ENCODE peak calls at places on chromosomes 4 and X, in ten cellular contexts. One of them, this sample, is unnamed.

GRCh38 chr4:75593393-75593792 is 36.9 kb downstream of the CDKL2 start:
- DNase-seq in amniotic stem cell: no peak
- DNase-seq in brain microvascular endothelial cell: no peak
- DNase-seq in DMS153: no peak
- DNase-seq in H9: no peak
- DNase-seq in AG09309: no peak
- DNase-seq in T1000: no peak
- DNase-seq in colonic mucosa: no peak
- DNase-seq in stomach: no peak
- DNase-seq in stimulated activated CD4-positive, alpha-beta T cell treated with anti-CD3 and anti-CD28 coated beads, Interleukin-12 subunit alpha, Interleukin-12 subunit beta, amount 100 ng/mL, for 4 hours: no peak
- DNase-seq in this sample: no peak

GRCh38 chr4:55336138-55337034 is 9.7 kb upstream of the SRD5A3 start:
- DNase-seq in amniotic stem cell: no peak
- DNase-seq in brain microvascular endothelial cell: no peak
- DNase-seq in DMS153: no peak
- DNase-seq in H9: no peak
- DNase-seq in AG09309: no peak
- DNase-seq in T1000: no peak
- DNase-seq in colonic mucosa: no peak
- DNase-seq in stomach: no peak
- DNase-seq in stimulated activated CD4-positive, alpha-beta T cell treated with anti-CD3 and anti-CD28 coated beads, Interleukin-12 subunit alpha, Interleukin-12 subunit beta, amount 100 ng/mL, for 4 hours: no peak
- DNase-seq in this sample: no peak

GRCh38 chr4:122604146-122604545 is 16.7 kb downstream of the IL21 start:
- DNase-seq in amniotic stem cell: no peak
- DNase-seq in brain microvascular endothelial cell: no peak
- DNase-seq in DMS153: no peak
- DNase-seq in H9: no peak
- DNase-seq in AG09309: no peak
- DNase-seq in T1000: no peak
- DNase-seq in colonic mucosa: no peak
- DNase-seq in stomach: no peak
- DNase-seq in stimulated activated CD4-positive, alpha-beta T cell treated with anti-CD3 and anti-CD28 coated beads, Interleukin-12 subunit alpha, Interleukin-12 subunit beta, amount 100 ng/mL, for 4 hours: no peak
- DNase-seq in this sample: no peak

GRCh38 chr4:3179126-3179706 is 69.7 kb upstream of the MSANTD1 start:
- DNase-seq in amniotic stem cell: no peak
- DNase-seq in brain microvascular endothelial cell: no peak
- DNase-seq in DMS153: no peak
- DNase-seq in H9: no peak
- DNase-seq in AG09309: no peak
- DNase-seq in T1000: no peak
- DNase-seq in colonic mucosa: no peak
- DNase-seq in stomach: peak
- DNase-seq in stimulated activated CD4-positive, alpha-beta T cell treated with anti-CD3 and anti-CD28 coated beads, Interleukin-12 subunit alpha, Interleukin-12 subunit beta, amount 100 ng/mL, for 4 hours: no peak
- DNase-seq in this sample: no peak

GRCh38 chrX:39756086-39756883 is 341.5 kb downstream of the BCOR start:
- DNase-seq in amniotic stem cell: no peak
- DNase-seq in brain microvascular endothelial cell: no peak
- DNase-seq in DMS153: no peak
- DNase-seq in H9: no peak
- DNase-seq in AG09309: no peak
- DNase-seq in T1000: no peak
- DNase-seq in colonic mucosa: no peak
- DNase-seq in stomach: no peak
- DNase-seq in stimulated activated CD4-positive, alpha-beta T cell treated with anti-CD3 and anti-CD28 coated beads, Interleukin-12 subunit alpha, Interleukin-12 subunit beta, amount 100 ng/mL, for 4 hours: no peak
- DNase-seq in this sample: no peak

GRCh38 chr4:123346944-123347343 is 49.7 kb upstream of the SPRY1 start:
- DNase-seq in amniotic stem cell: no peak
- DNase-seq in brain microvascular endothelial cell: no peak
- DNase-seq in DMS153: no peak
- DNase-seq in H9: no peak
- DNase-seq in AG09309: no peak
- DNase-seq in T1000: no peak
- DNase-seq in colonic mucosa: no peak
- DNase-seq in stomach: no peak
- DNase-seq in stimulated activated CD4-positive, alpha-beta T cell treated with anti-CD3 and anti-CD28 coated beads, Interleukin-12 subunit alpha, Interleukin-12 subunit beta, amount 100 ng/mL, for 4 hours: no peak
- DNase-seq in this sample: no peak

GRCh38 chrX:6120329-6120728 is 108.3 kb downstream of the NLGN4X start:
- DNase-seq in amniotic stem cell: no peak
- DNase-seq in brain microvascular endothelial cell: no peak
- DNase-seq in DMS153: no peak
- DNase-seq in H9: no peak
- DNase-seq in AG09309: no peak
- DNase-seq in T1000: no peak
- DNase-seq in colonic mucosa: no peak
- DNase-seq in stomach: no peak
- DNase-seq in stimulated activated CD4-positive, alpha-beta T cell treated with anti-CD3 and anti-CD28 coated beads, Interleukin-12 subunit alpha, Interleukin-12 subunit beta, amount 100 ng/mL, for 4 hours: no peak
- DNase-seq in this sample: no peak

GRCh38 chrX:106170318-106170717 is 2.2 kb downstream of the PWWP3B start:
- DNase-seq in amniotic stem cell: no peak
- DNase-seq in brain microvascular endothelial cell: peak
- DNase-seq in DMS153: no peak
- DNase-seq in H9: no peak
- DNase-seq in AG09309: no peak
- DNase-seq in T1000: no peak
- DNase-seq in colonic mucosa: no peak
- DNase-seq in stomach: no peak
- DNase-seq in stimulated activated CD4-positive, alpha-beta T cell treated with anti-CD3 and anti-CD28 coated beads, Interleukin-12 subunit alpha, Interleukin-12 subunit beta, amount 100 ng/mL, for 4 hours: no peak
- DNase-seq in this sample: no peak

This sample was measured in iPS DF 19.7.